ENCODE peak calls at places on chromosomes 13 and 19, in five cellular contexts. One of them, this sample, is unnamed.
A peak's percentile ranks its signal among the peaks of the same experiment; 100 is the strongest.

GRCh38 chr19:33427801-33428626 is 54.5 kb downstream of the CEBPG start:
- DNase-seq in fibroblast of mammary gland: no peak
- DNase-seq in WTC11: no peak
- DNase-seq in activated B cell treated with CpG ODN at 0.5 μM for 24 hours: no peak
- DNase-seq in neural crest cell: no peak
- DNase-seq in this sample: no peak

GRCh38 chr19:58554494-58555368 is at the start of gene CHMP2A:
- DNase-seq in activated B cell treated with CpG ODN at 0.5 μM for 24 hours: peak; percentile 96
- DNase-seq in fibroblast of mammary gland: peak; percentile 94
- DNase-seq in neural crest cell: peak; percentile 97
- DNase-seq in WTC11: peak; percentile 99
- DNase-seq in this sample: peak; percentile 97

GRCh38 chr19:8397291-8397690 is 7.1 kb downstream of the RAB11B start:
- DNase-seq in WTC11: no peak
- DNase-seq in fibroblast of mammary gland: no peak
- DNase-seq in neural crest cell: no peak
- DNase-seq in activated B cell treated with CpG ODN at 0.5 μM for 24 hours: no peak
- DNase-seq in this sample: no peak

GRCh38 chr13:29849071-29849541 is 1.3 kb downstream of the UBL3 start:
- DNase-seq in neural crest cell: no peak
- DNase-seq in activated B cell treated with CpG ODN at 0.5 μM for 24 hours: no peak
- DNase-seq in WTC11: no peak
- DNase-seq in fibroblast of mammary gland: peak; percentile 39
- DNase-seq in this sample: no peak

GRCh38 chr19:40663712-40664692 is 26.4 kb downstream of the NUMBL start:
- DNase-seq in neural crest cell: no peak
- DNase-seq in fibroblast of mammary gland: peak; percentile 61
- DNase-seq in WTC11: no peak
- DNase-seq in activated B cell treated with CpG ODN at 0.5 μM for 24 hours: no peak
- DNase-seq in this sample: peak; percentile 36

GRCh38 chr13:46885018-46885417 is 11.8 kb downstream of the HTR2A start:
- DNase-seq in neural crest cell: no peak
- DNase-seq in WTC11: no peak
- DNase-seq in fibroblast of mammary gland: peak; percentile 58
- DNase-seq in activated B cell treated with CpG ODN at 0.5 μM for 24 hours: no peak
- DNase-seq in this sample: no peak

GRCh38 chr19:55857149-55857548 is 20.8 kb downstream of the NLRP4 start:
- DNase-seq in activated B cell treated with CpG ODN at 0.5 μM for 24 hours: no peak
- DNase-seq in neural crest cell: no peak
- DNase-seq in fibroblast of mammary gland: no peak
- DNase-seq in WTC11: no peak
- DNase-seq in this sample: no peak

GRCh38 chr13:40377783-40378182 is 288.7 kb downstream of the FOXO1 start:
- DNase-seq in neural crest cell: no peak
- DNase-seq in WTC11: no peak
- DNase-seq in fibroblast of mammary gland: peak; percentile 87
- DNase-seq in activated B cell treated with CpG ODN at 0.5 μM for 24 hours: no peak
- DNase-seq in this sample: no peak

GRCh38 chr13:49814551-49815270 is 22.2 kb upstream of the KPNA3 start:
- DNase-seq in WTC11: no peak
- DNase-seq in fibroblast of mammary gland: no peak
- DNase-seq in neural crest cell: no peak
- DNase-seq in activated B cell treated with CpG ODN at 0.5 μM for 24 hours: no peak
- DNase-seq in this sample: no peak

GRCh38 chr13:108269601-108270328 is at the start of gene TNFSF13B:
- DNase-seq in fibroblast of mammary gland: peak; percentile 46
- DNase-seq in activated B cell treated with CpG ODN at 0.5 μM for 24 hours: peak; percentile 26
- DNase-seq in WTC11: peak; percentile 62
- DNase-seq in neural crest cell: no peak
- DNase-seq in this sample: no peak

GRCh38 chr19:20151617-20152145 is 15.3 kb upstream of the ZNF486 start:
- DNase-seq in fibroblast of mammary gland: no peak
- DNase-seq in neural crest cell: no peak
- DNase-seq in WTC11: no peak
- DNase-seq in activated B cell treated with CpG ODN at 0.5 μM for 24 hours: no peak
- DNase-seq in this sample: no peak

GRCh38 chr19:8307400-8307964 is 676 bp downstream of the CD320 start:
- DNase-seq in WTC11: peak; percentile 21
- DNase-seq in neural crest cell: no peak
- DNase-seq in activated B cell treated with CpG ODN at 0.5 μM for 24 hours: no peak
- DNase-seq in fibroblast of mammary gland: no peak
- DNase-seq in this sample: peak; percentile 21

GRCh38 chr13:43235028-43235427 is 211.6 kb downstream of the DNAJC15 start:
- DNase-seq in WTC11: no peak
- DNase-seq in activated B cell treated with CpG ODN at 0.5 μM for 24 hours: no peak
- DNase-seq in fibroblast of mammary gland: peak; percentile 60
- DNase-seq in neural crest cell: no peak
- DNase-seq in this sample: no peak

GRCh38 chr13:32901994-32902780 is 114.0 kb upstream of the KL start:
- DNase-seq in fibroblast of mammary gland: peak; percentile 71
- DNase-seq in neural crest cell: no peak
- DNase-seq in WTC11: no peak
- DNase-seq in activated B cell treated with CpG ODN at 0.5 μM for 24 hours: no peak
- DNase-seq in this sample: no peak

GRCh38 chr19:47673426-47673825 is 39.8 kb upstream of the EHD2 start:
- DNase-seq in WTC11: no peak
- DNase-seq in activated B cell treated with CpG ODN at 0.5 μM for 24 hours: no peak
- DNase-seq in fibroblast of mammary gland: no peak
- DNase-seq in neural crest cell: no peak
- DNase-seq in this sample: no peak

GRCh38 chr13:113062691-113063090 is 42.9 kb upstream of the F7 start:
- DNase-seq in neural crest cell: no peak
- DNase-seq in fibroblast of mammary gland: no peak
- DNase-seq in activated B cell treated with CpG ODN at 0.5 μM for 24 hours: no peak
- DNase-seq in WTC11: no peak
- DNase-seq in this sample: no peak

GRCh38 chr19:11373166-11373884 is 1.1 kb upstream of the SWSAP1 start:
- DNase-seq in fibroblast of mammary gland: no peak
- DNase-seq in WTC11: peak; percentile 45
- DNase-seq in activated B cell treated with CpG ODN at 0.5 μM for 24 hours: no peak
- DNase-seq in neural crest cell: peak; percentile 65
- DNase-seq in this sample: no peak

GRCh38 chr19:36838784-36839324 is 667 bp upstream of the ZNF790 start:
- DNase-seq in WTC11: no peak
- DNase-seq in neural crest cell: no peak
- DNase-seq in fibroblast of mammary gland: no peak
- DNase-seq in activated B cell treated with CpG ODN at 0.5 μM for 24 hours: no peak
- DNase-seq in this sample: no peak

GRCh38 chr13:27419333-27419732 is 5.1 kb upstream of the GTF3A start:
- DNase-seq in neural crest cell: no peak
- DNase-seq in fibroblast of mammary gland: no peak
- DNase-seq in WTC11: no peak
- DNase-seq in activated B cell treated with CpG ODN at 0.5 μM for 24 hours: no peak
- DNase-seq in this sample: no peak

GRCh38 chr13:64075543-64076271 is 2660.1 kb upstream of the PCDH20 start:
- DNase-seq in fibroblast of mammary gland: no peak
- DNase-seq in WTC11: no peak
- DNase-seq in activated B cell treated with CpG ODN at 0.5 μM for 24 hours: no peak
- DNase-seq in neural crest cell: no peak
- DNase-seq in this sample: no peak

GRCh38 chr13:35356572-35356971 is 119.9 kb downstream of the MAB21L1 start:
- DNase-seq in activated B cell treated with CpG ODN at 0.5 μM for 24 hours: no peak
- DNase-seq in neural crest cell: no peak
- DNase-seq in WTC11: no peak
- DNase-seq in fibroblast of mammary gland: no peak
- DNase-seq in this sample: no peak

GRCh38 chr13:79522583-79522982 is 41.6 kb downstream of the NDFIP2 start:
- DNase-seq in activated B cell treated with CpG ODN at 0.5 μM for 24 hours: no peak
- DNase-seq in neural crest cell: no peak
- DNase-seq in WTC11: no peak
- DNase-seq in fibroblast of mammary gland: peak; percentile 47
- DNase-seq in this sample: no peak

GRCh38 chr19:11849264-11849615 is 714 bp downstream of the ZNF439 start:
- DNase-seq in activated B cell treated with CpG ODN at 0.5 μM for 24 hours: peak; percentile 16
- DNase-seq in neural crest cell: no peak
- DNase-seq in fibroblast of mammary gland: no peak
- DNase-seq in WTC11: no peak
- DNase-seq in this sample: no peak

GRCh38 chr13:77337159-77337558 is 10.3 kb upstream of the MYCBP2 start:
- DNase-seq in WTC11: no peak
- DNase-seq in fibroblast of mammary gland: no peak
- DNase-seq in activated B cell treated with CpG ODN at 0.5 μM for 24 hours: no peak
- DNase-seq in neural crest cell: no peak
- DNase-seq in this sample: no peak

GRCh38 chr13:84446972-84447700 is 564.9 kb upstream of the SLITRK1 start:
- DNase-seq in activated B cell treated with CpG ODN at 0.5 μM for 24 hours: no peak
- DNase-seq in fibroblast of mammary gland: peak; percentile 56
- DNase-seq in neural crest cell: no peak
- DNase-seq in WTC11: no peak
- DNase-seq in this sample: no peak

GRCh38 chr19:20776083-20777076 is at the start of gene ZNF66:
- DNase-seq in neural crest cell: peak; percentile 92
- DNase-seq in activated B cell treated with CpG ODN at 0.5 μM for 24 hours: peak; percentile 85
- DNase-seq in fibroblast of mammary gland: peak; percentile 96
- DNase-seq in WTC11: peak; percentile 97
- DNase-seq in this sample: peak; percentile 95

GRCh38 chr13:113646376-113646775 is 11.6 kb downstream of the ATP4B start:
- DNase-seq in activated B cell treated with CpG ODN at 0.5 μM for 24 hours: no peak
- DNase-seq in WTC11: no peak
- DNase-seq in fibroblast of mammary gland: no peak
- DNase-seq in neural crest cell: no peak
- DNase-seq in this sample: no peak

GRCh38 chr19:6464070-6464873 is at the start of gene CRB3:
- DNase-seq in activated B cell treated with CpG ODN at 0.5 μM for 24 hours: no peak
- DNase-seq in fibroblast of mammary gland: no peak
- DNase-seq in WTC11: peak; percentile 99
- DNase-seq in neural crest cell: no peak
- DNase-seq in this sample: no peak

DNA sequence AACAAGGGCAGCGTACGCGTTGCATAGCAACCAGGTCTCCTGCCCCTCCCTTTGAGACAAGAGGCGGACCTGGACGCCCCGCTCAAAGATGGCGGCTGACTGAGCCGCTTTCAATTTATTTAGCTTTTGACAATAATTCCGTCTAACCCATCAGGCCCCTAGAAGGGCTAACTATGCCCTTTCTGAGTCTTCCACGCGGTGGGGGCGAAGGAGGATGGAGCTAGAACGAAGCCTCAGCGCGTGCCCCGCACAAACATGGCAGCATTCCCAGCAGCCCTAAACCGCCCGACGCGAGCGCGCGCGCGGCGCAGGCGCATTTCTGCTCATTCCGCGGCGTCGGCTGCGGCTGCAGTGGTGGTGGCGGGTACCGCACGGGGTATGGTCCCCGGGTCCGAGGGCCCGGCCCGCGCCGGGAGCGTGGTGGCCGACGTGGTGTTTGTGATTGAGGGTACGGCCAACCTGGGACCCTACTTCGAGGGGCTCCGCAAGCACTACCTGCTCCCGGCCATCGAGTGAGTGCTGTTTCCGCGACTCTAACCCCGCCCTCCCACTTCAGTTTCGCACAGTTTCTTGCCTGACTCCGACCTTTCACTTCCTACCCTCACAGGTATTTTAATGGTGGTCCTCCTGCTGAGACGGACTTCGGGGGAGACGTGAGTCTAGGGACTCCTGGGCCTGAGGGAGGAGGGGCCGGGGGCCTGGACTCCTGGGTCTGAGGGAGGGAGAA is at the start of gene MED25:
- DNase-seq in WTC11: peak; percentile 86
- DNase-seq in activated B cell treated with CpG ODN at 0.5 μM for 24 hours: peak; percentile 91
- DNase-seq in neural crest cell: peak; percentile 82
- DNase-seq in fibroblast of mammary gland: peak; percentile 77
- DNase-seq in this sample: peak; percentile 50
- TF ChIP-seq CTCF in WTC11: no peak
- TF ChIP-seq CTCF in activated B cell treated with CpG ODN at 0.5 μM for 24 hours: no peak
- TF ChIP-seq CTCF in neural crest cell: peak; percentile 52
- TF ChIP-seq CTCF in fibroblast of mammary gland: no peak
- TF ChIP-seq CTCF in this sample: no peak

DNA sequence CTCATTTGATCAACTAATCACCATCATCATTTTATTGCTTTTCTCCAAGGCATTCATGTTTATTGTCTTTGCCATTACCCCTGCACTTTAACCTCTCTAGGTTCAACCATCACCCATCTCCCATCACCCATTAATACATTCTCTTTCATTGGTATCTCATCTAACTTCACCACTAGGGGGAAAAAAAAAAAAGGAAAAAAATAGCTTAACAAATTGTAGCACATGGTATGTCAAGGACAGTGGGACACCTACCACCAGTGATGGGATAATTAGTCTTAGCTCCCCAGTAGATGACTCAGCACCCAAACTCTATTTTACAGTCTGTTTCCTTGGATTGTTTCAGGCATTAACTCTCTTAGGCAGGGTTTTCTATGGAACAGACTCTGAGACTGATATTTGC is 1770.2 kb upstream of the MIR17HG start:
- DNase-seq in neural crest cell: no peak
- DNase-seq in WTC11: no peak
- DNase-seq in activated B cell treated with CpG ODN at 0.5 μM for 24 hours: no peak
- DNase-seq in fibroblast of mammary gland: no peak
- DNase-seq in this sample: no peak
- TF ChIP-seq CTCF in neural crest cell: peak; percentile 35
- TF ChIP-seq CTCF in WTC11: no peak
- TF ChIP-seq CTCF in activated B cell treated with CpG ODN at 0.5 μM for 24 hours: no peak
- TF ChIP-seq CTCF in fibroblast of mammary gland: no peak
- TF ChIP-seq CTCF in this sample: no peak

DNA sequence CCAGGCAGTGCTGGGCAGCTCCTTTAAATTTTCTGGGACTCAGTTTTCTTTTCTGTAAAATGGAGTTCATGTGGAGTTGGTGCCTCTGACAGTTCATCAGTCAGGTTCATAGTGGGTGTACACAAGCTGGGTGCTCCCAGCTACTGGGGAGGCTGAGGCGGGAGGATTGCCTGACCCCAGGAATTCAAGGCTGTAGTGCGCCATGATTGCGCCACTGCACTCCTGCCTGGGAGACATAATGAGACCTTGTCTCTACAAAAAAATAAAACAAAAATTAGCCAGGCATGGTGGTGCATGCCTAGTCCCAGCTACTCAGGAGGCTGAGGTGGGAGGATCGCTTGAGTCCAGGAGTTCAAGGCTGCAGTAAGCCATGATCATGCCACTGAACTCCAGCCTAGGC is 21.1 kb downstream of the IQCN start:
- DNase-seq in fibroblast of mammary gland: no peak
- DNase-seq in WTC11: no peak
- DNase-seq in neural crest cell: no peak
- DNase-seq in activated B cell treated with CpG ODN at 0.5 μM for 24 hours: no peak
- DNase-seq in this sample: no peak
- TF ChIP-seq CTCF in fibroblast of mammary gland: no peak
- TF ChIP-seq CTCF in WTC11: no peak
- TF ChIP-seq CTCF in neural crest cell: no peak
- TF ChIP-seq CTCF in activated B cell treated with CpG ODN at 0.5 μM for 24 hours: no peak
- TF ChIP-seq CTCF in this sample: no peak

GRCh38 chr13:75372517-75372916 is 109.5 kb downstream of the TBC1D4 start:
- DNase-seq in activated B cell treated with CpG ODN at 0.5 μM for 24 hours: no peak
- DNase-seq in neural crest cell: peak; percentile 15
- DNase-seq in fibroblast of mammary gland: peak; percentile 69
- DNase-seq in WTC11: no peak
- DNase-seq in this sample: no peak
- TF ChIP-seq CTCF in activated B cell treated with CpG ODN at 0.5 μM for 24 hours: peak; percentile 69
- TF ChIP-seq CTCF in neural crest cell: peak; percentile 79
- TF ChIP-seq CTCF in fibroblast of mammary gland: peak; percentile 70
- TF ChIP-seq CTCF in WTC11: peak; percentile 63
- TF ChIP-seq CTCF in this sample: no peak

This sample was measured in omental fat pad.